ENCODE peak calls at places on chromosome 17, in eight cellular contexts. R is OCI-LY7, L is Caco-2, B is neural crest cell, H is esophagus muscularis mucosa, I is fibroblast of the aortic adventitia, E is heart right ventricle, D is transverse colon. O is an unnamed sample.

GRCh38 chr17:58324409-58325288 is 3.9 kb downstream of the TSPOAP1 start:
- DNase-seq in L (no peak), D (peak; percentile 58), H (no peak), I (no peak), B (no peak), E (no peak), R (no peak), O (no peak)

GRCh38 chr17:34703533-34703932 is 124.2 kb downstream of the TMEM132E start:
- DNase-seq in H (no peak), L (peak; percentile 56), D (no peak), I (peak; percentile 55), R (peak; percentile 46), B (peak; percentile 69), E (peak; percentile 15), O (no peak)

GRCh38 chr17:9241371-9241712 is 220.0 kb downstream of the NTN1 start:
- DNase-seq in R (no peak), E (peak; percentile 58), D (peak; percentile 26), I (peak; percentile 56), H (no peak), L (no peak), B (no peak), O (no peak)

GRCh38 chr17:9531080-9531479 is 44.5 kb downstream of the STX8 start:
- DNase-seq in L (no peak), E (no peak), D (no peak), H (no peak), R (no peak), I (no peak), B (no peak), O (no peak)

GRCh38 chr17:60627113-60627512 is 27.1 kb downstream of the PPM1D start:
- DNase-seq in I (no peak), L (no peak), D (no peak), E (no peak), B (no peak), H (no peak), R (no peak), O (no peak)

GRCh38 chr17:76723812-76724211 is 2.6 kb downstream of the JMJD6 start:
- DNase-seq in E (no peak), H (no peak), D (no peak), B (no peak), R (no peak), L (no peak), I (no peak), O (no peak)

GRCh38 chr17:64129765-64130558 is at the start of gene ERN1:
- DNase-seq in H (peak; percentile 99), E (peak; percentile 92), L (peak; percentile 93), B (peak; percentile 81), R (peak; percentile 91), I (peak; percentile 91), D (peak; percentile 95), O (peak; percentile 93)

GRCh38 chr17:410674-411401 is 58.2 kb upstream of the RPH3AL start:
- DNase-seq in D (peak; percentile 30), L (peak; percentile 51), E (no peak), I (peak; percentile 28), B (no peak), H (no peak), R (no peak), O (no peak)

GRCh38 chr17:48647103-48647963 is 21.2 kb upstream of the HOXB9 start:
- DNase-seq in L (peak; percentile 73), R (no peak), B (no peak), D (peak; percentile 63), H (no peak), I (peak; percentile 16), E (no peak), O (no peak)

GRCh38 chr17:2755941-2756724 is 6.7 kb upstream of the CCDC92B start:
- DNase-seq in L (peak; percentile 55), H (no peak), D (no peak), E (no peak), B (no peak), R (no peak), I (no peak), O (no peak)

DNA sequence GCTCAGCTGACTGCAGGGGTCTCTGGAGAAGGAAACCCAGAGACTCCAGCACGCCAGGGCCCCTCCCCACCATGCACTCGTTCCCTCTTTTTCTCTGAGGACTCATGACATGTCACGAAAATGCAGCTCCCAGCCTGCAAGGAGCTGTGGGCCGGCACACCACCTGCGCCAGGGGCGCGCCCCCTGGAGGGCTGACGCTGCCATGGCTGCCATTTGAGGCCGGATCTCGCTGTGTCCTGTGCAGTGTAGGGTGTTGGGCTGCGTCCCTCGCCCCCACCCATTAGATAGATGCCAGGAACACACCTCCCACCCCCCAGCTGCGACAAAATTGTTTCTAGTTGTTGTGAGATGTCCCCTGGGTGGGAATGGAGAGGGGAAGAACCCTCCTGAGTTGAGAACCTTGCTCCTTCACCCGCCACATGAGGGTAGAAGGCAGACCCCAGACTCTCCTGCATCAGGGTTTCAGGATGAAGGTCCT is 8.2 kb downstream of the SYNGR2 start:
- DNase-seq in B (peak; percentile 71), E (peak; percentile 68), I (peak; percentile 49), L (no peak), R (peak; percentile 85), H (no peak), D (peak; percentile 83), O (peak; percentile 77)
- TF ChIP-seq CTCF in B (peak; percentile 95), E (peak; percentile 89), I (peak; percentile 90), L (peak; percentile 86), R (peak; percentile 100), H (peak; percentile 91), D (peak; percentile 91), O (peak; percentile 94)

GRCh38 chr17:55356440-55357328 is 65.0 kb downstream of the MMD start:
- DNase-seq in I (peak; percentile 71), L (peak; percentile 80), B (peak; percentile 70), H (no peak), E (peak; percentile 68), R (peak; percentile 85), D (peak; percentile 72), O (no peak)
- TF ChIP-seq CTCF in I (peak; percentile 82), L (peak; percentile 85), B (peak; percentile 80), H (peak; percentile 83), E (peak; percentile 81), R (peak; percentile 95), D (peak; percentile 59), O (peak; percentile 83)

GRCh38 chr17:7405413-7405881 is 1.6 kb upstream of the TMEM256 start:
- DNase-seq in I (peak; percentile 9), R (no peak), D (no peak), H (no peak), E (no peak), B (no peak), L (no peak), O (no peak)

GRCh38 chr17:7404737-7405412 is 978 bp upstream of the TMEM256 start:
- DNase-seq in B (peak; percentile 16), R (no peak), L (peak; percentile 37), I (peak; percentile 11), D (no peak), E (peak; percentile 61), H (peak; percentile 93), O (no peak)

GRCh38 chr17:7403043-7403901 is 625 bp downstream of the TMEM256 start:
- DNase-seq in I (no peak), R (peak; percentile 16), D (peak; percentile 75), B (peak; percentile 34), H (peak; percentile 95), L (peak; percentile 74), E (peak; percentile 74), O (no peak)

GRCh38 chr17:7405882-7406825 is 1.5 kb upstream of the NLGN2 start:
- DNase-seq in R (no peak), B (no peak), D (no peak), H (no peak), E (no peak), L (no peak), I (no peak), O (no peak)

GRCh38 chr17:7403902-7404736 is at the start of gene TMEM256:
- DNase-seq in B (peak; percentile 94), R (peak; percentile 98), L (peak; percentile 96), E (peak; percentile 99), H (peak; percentile 100), D (peak; percentile 99), I (peak; percentile 99), O (peak; percentile 98)
- TF ChIP-seq CTCF in B (peak; percentile 19), R (no peak), L (no peak), E (peak; percentile 8), H (peak; percentile 9), D (peak; percentile 14), I (peak; percentile 11), O (no peak)

GRCh38 chr17:45135978-45136791 is 698 bp downstream of the ACBD4 start:
- DNase-seq in B (no peak), R (no peak), H (no peak), D (no peak), L (no peak), I (no peak), E (no peak), O (no peak)
- TF ChIP-seq CTCF in B (no peak), R (no peak), H (no peak), D (no peak), L (no peak), I (no peak), E (no peak), O (no peak)

GRCh38 chr17:71762526-71762925 is 358.3 kb upstream of the SOX9 start:
- DNase-seq in I (no peak), L (no peak), H (no peak), D (no peak), B (no peak), R (no peak), E (no peak), O (no peak)

GRCh38 chr17:71757956-71758355 is 362.9 kb upstream of the SOX9 start:
- DNase-seq in H (no peak), R (no peak), D (no peak), E (no peak), B (no peak), I (no peak), L (no peak), O (no peak)

GRCh38 chr17:71757156-71757555 is 363.7 kb upstream of the SOX9 start:
- DNase-seq in R (no peak), B (no peak), I (no peak), D (no peak), H (no peak), E (no peak), L (no peak), O (no peak)

GRCh38 chr17:71759422-71760060 is 361.3 kb upstream of the SOX9 start:
- DNase-seq in H (no peak), D (no peak), I (no peak), B (no peak), R (no peak), E (no peak), L (no peak), O (no peak)

GRCh38 chr17:71760062-71760720 is 360.6 kb upstream of the SOX9 start:
- DNase-seq in R (no peak), D (no peak), L (no peak), B (no peak), H (no peak), E (no peak), I (no peak), O (no peak)
- TF ChIP-seq CTCF in R (peak; percentile 25), D (peak; percentile 21), L (peak; percentile 16), B (no peak), H (no peak), E (no peak), I (no peak), O (no peak)

DNA sequence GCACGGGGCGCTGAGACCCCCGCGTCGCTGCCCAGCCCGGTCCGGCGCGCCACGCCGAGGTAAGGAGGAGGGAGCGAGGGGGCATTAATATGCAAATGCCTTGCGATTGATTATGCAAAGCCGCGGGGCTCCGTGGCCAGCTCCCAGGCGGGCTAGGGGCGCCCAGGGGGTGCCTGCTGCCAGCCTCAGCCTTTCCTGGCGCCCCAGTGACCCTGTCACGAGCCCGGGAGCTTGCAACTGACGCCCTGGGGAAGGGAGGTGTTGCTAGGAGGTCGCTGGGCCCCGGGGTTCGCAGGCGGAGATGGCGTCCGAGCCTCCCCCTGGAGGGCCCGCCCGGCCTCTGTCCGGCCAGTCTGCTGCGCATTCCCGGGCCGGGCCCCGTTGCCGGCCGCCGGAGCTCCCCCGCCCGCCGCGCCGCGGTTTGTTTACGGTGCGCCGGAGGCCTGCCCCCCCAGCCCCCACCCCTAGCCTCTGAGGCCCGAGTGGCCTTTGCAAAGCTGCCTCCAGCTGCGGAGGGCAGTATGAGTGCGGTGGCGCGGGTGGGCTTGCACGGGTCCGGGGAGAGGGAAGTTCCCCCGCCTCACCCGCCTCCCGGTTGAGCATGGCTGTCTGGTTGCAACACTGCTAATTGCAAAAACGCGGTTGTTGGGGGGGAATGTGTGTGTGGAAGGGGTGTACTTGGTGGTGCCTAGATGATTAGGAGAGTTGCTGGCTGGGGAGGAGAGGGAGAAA is 435 bp downstream of the THRA start:
- DNase-seq in L (no peak), H (peak; percentile 92), I (no peak), E (no peak), R (peak; percentile 66), B (peak; percentile 49), D (peak; percentile 55), O (peak; percentile 81)
- TF ChIP-seq CTCF in L (no peak), H (no peak), I (peak; percentile 5), E (peak; percentile 13), R (no peak), B (no peak), D (no peak), O (no peak)

O was measured in CD14-positive monocyte.